ENCODE peak calls at places on chromosomes 6 and 20, in five cellular contexts. One of them, this sample, is unnamed.

GRCh38 chr20:48198951-48199431 is 413.7 kb upstream of the SULF2 start:
- DNase-seq in BE2C: no peak
- DNase-seq in gastrocnemius medialis: no peak
- DNase-seq in heart right ventricle: no peak
- DNase-seq in activated CD8-positive, alpha-beta memory T cell treated with anti-CD3 and anti-CD28 coated beads, Interleukin-2, amount 50 U/mL, for 48 hours: no peak
- DNase-seq in this sample: no peak

GRCh38 chr20:56916345-56916622 is 287.2 kb downstream of the TFAP2C start:
- DNase-seq in BE2C: no peak
- DNase-seq in gastrocnemius medialis: no peak
- DNase-seq in activated CD8-positive, alpha-beta memory T cell treated with anti-CD3 and anti-CD28 coated beads, Interleukin-2, amount 50 U/mL, for 48 hours: no peak
- DNase-seq in heart right ventricle: no peak
- DNase-seq in this sample: no peak

GRCh38 chr20:8646026-8646425 is 422.9 kb upstream of the PLCB4 start:
- DNase-seq in heart right ventricle: no peak
- DNase-seq in activated CD8-positive, alpha-beta memory T cell treated with anti-CD3 and anti-CD28 coated beads, Interleukin-2, amount 50 U/mL, for 48 hours: no peak
- DNase-seq in gastrocnemius medialis: no peak
- DNase-seq in BE2C: no peak
- DNase-seq in this sample: no peak

GRCh38 chr6:364609-365540 is 26.7 kb upstream of the IRF4 start:
- DNase-seq in heart right ventricle: no peak
- DNase-seq in activated CD8-positive, alpha-beta memory T cell treated with anti-CD3 and anti-CD28 coated beads, Interleukin-2, amount 50 U/mL, for 48 hours: no peak
- DNase-seq in gastrocnemius medialis: no peak
- DNase-seq in BE2C: no peak
- DNase-seq in this sample: no peak

GRCh38 chr6:26158581-26159416 is 71.6 kb downstream of the HFE start:
- DNase-seq in BE2C: peak
- DNase-seq in activated CD8-positive, alpha-beta memory T cell treated with anti-CD3 and anti-CD28 coated beads, Interleukin-2, amount 50 U/mL, for 48 hours: peak
- DNase-seq in gastrocnemius medialis: peak
- DNase-seq in heart right ventricle: peak
- DNase-seq in this sample: peak

GRCh38 chr6:51299649-51300380 is 481.1 kb downstream of the TFAP2B start:
- DNase-seq in BE2C: no peak
- DNase-seq in heart right ventricle: no peak
- DNase-seq in gastrocnemius medialis: no peak
- DNase-seq in activated CD8-positive, alpha-beta memory T cell treated with anti-CD3 and anti-CD28 coated beads, Interleukin-2, amount 50 U/mL, for 48 hours: no peak
- DNase-seq in this sample: no peak

GRCh38 chr20:58408603-58409246 is 19.7 kb downstream of the VAPB start:
- DNase-seq in BE2C: no peak
- DNase-seq in gastrocnemius medialis: no peak
- DNase-seq in activated CD8-positive, alpha-beta memory T cell treated with anti-CD3 and anti-CD28 coated beads, Interleukin-2, amount 50 U/mL, for 48 hours: no peak
- DNase-seq in heart right ventricle: no peak
- DNase-seq in this sample: no peak

GRCh38 chr6:108492131-108492766 is 68.5 kb upstream of the FOXO3 start:
- DNase-seq in gastrocnemius medialis: no peak
- DNase-seq in BE2C: no peak
- DNase-seq in activated CD8-positive, alpha-beta memory T cell treated with anti-CD3 and anti-CD28 coated beads, Interleukin-2, amount 50 U/mL, for 48 hours: no peak
- DNase-seq in heart right ventricle: no peak
- DNase-seq in this sample: peak

GRCh38 chr6:85278456-85279035 is 171.3 kb upstream of the NT5E start:
- DNase-seq in BE2C: no peak
- DNase-seq in heart right ventricle: no peak
- DNase-seq in gastrocnemius medialis: no peak
- DNase-seq in activated CD8-positive, alpha-beta memory T cell treated with anti-CD3 and anti-CD28 coated beads, Interleukin-2, amount 50 U/mL, for 48 hours: no peak
- DNase-seq in this sample: no peak

GRCh38 chr6:156699017-156699421 is 78.2 kb upstream of the ARID1B start:
- DNase-seq in heart right ventricle: no peak
- DNase-seq in gastrocnemius medialis: no peak
- DNase-seq in activated CD8-positive, alpha-beta memory T cell treated with anti-CD3 and anti-CD28 coated beads, Interleukin-2, amount 50 U/mL, for 48 hours: no peak
- DNase-seq in BE2C: no peak
- DNase-seq in this sample: no peak

GRCh38 chr6:92577077-92577719 is 842.2 kb downstream of the EPHA7 start:
- DNase-seq in gastrocnemius medialis: no peak
- DNase-seq in BE2C: no peak
- DNase-seq in activated CD8-positive, alpha-beta memory T cell treated with anti-CD3 and anti-CD28 coated beads, Interleukin-2, amount 50 U/mL, for 48 hours: no peak
- DNase-seq in heart right ventricle: no peak
- DNase-seq in this sample: no peak

GRCh38 chr6:19902201-19902600 is 65.0 kb downstream of the ID4 start:
- DNase-seq in BE2C: no peak
- DNase-seq in heart right ventricle: no peak
- DNase-seq in gastrocnemius medialis: no peak
- DNase-seq in activated CD8-positive, alpha-beta memory T cell treated with anti-CD3 and anti-CD28 coated beads, Interleukin-2, amount 50 U/mL, for 48 hours: no peak
- DNase-seq in this sample: no peak

GRCh38 chr20:50165687-50166554 is 12.4 kb upstream of the PEDS1 start:
- DNase-seq in activated CD8-positive, alpha-beta memory T cell treated with anti-CD3 and anti-CD28 coated beads, Interleukin-2, amount 50 U/mL, for 48 hours: peak
- DNase-seq in BE2C: peak
- DNase-seq in gastrocnemius medialis: peak
- DNase-seq in heart right ventricle: peak
- DNase-seq in this sample: peak

GRCh38 chr6:89369009-89369408 is 16.5 kb upstream of the UBE2J1 start:
- DNase-seq in gastrocnemius medialis: peak
- DNase-seq in activated CD8-positive, alpha-beta memory T cell treated with anti-CD3 and anti-CD28 coated beads, Interleukin-2, amount 50 U/mL, for 48 hours: no peak
- DNase-seq in BE2C: no peak
- DNase-seq in heart right ventricle: peak
- DNase-seq in this sample: no peak